ENCODE peak calls at places on chromosomes 6 and 20, in seven cellular contexts. R, H, E, A, O, T and D are unnamed samples.

GRCh38 chr20:19712737-19713260 is 45.3 kb upstream of the RIN2 start:
- ATAC-seq in R (no peak), H (no peak), E (no peak), A (peak), O (no peak), T (no peak), D (no peak)

GRCh38 chr6:38404355-38404754 is 235.4 kb downstream of the BTBD9 start:
- ATAC-seq in R (no peak), H (no peak), E (no peak), A (no peak), O (no peak), T (no peak), D (no peak)

GRCh38 chr20:48783533-48784272 is 44.1 kb downstream of the PREX1 start:
- ATAC-seq in R (no peak), H (peak), E (no peak), A (no peak), O (peak), T (peak), D (peak)

GRCh38 chr20:18164356-18164755 is 26.7 kb downstream of the KAT14 start:
- ATAC-seq in R (no peak), H (no peak), E (no peak), A (no peak), O (no peak), T (no peak), D (no peak)

GRCh38 chr20:44198872-44199271 is 11.7 kb downstream of the OSER1 start:
- ATAC-seq in R (no peak), H (peak), E (no peak), A (no peak), O (peak), T (peak), D (peak)

GRCh38 chr6:134041093-134041492 is 11.3 kb downstream of the SLC2A12 start:
- ATAC-seq in R (no peak), H (no peak), E (no peak), A (no peak), O (no peak), T (no peak), D (no peak)

GRCh38 chr6:109316909-109317308 is 65.4 kb downstream of the CD164 start:
- ATAC-seq in R (no peak), H (no peak), E (no peak), A (no peak), O (no peak), T (no peak), D (no peak)

GRCh38 chr6:148520109-148520841 is 177.6 kb downstream of the SASH1 start:
- ATAC-seq in R (no peak), H (peak), E (no peak), A (no peak), O (peak), T (no peak), D (peak)

GRCh38 chr6:32195652-32195901 is 3.1 kb upstream of the GPSM3 start:
- ATAC-seq in R (peak), H (peak), E (peak), A (no peak), O (peak), T (peak), D (peak)

GRCh38 chr6:16199792-16200191 is 38.6 kb upstream of the GMPR start:
- ATAC-seq in R (no peak), H (no peak), E (peak), A (no peak), O (no peak), T (no peak), D (no peak)

GRCh38 chr20:37194616-37195015 is 15.3 kb upstream of the MROH8 start:
- ATAC-seq in R (no peak), H (peak), E (no peak), A (no peak), O (peak), T (peak), D (no peak)

GRCh38 chr6:108115598-108116058 is 41.1 kb upstream of the OSTM1 start:
- ATAC-seq in R (peak), H (no peak), E (peak), A (peak), O (no peak), T (no peak), D (no peak)

GRCh38 chr20:53344891-53345290 is 248.7 kb downstream of the ZNF217 start:
- ATAC-seq in R (no peak), H (no peak), E (no peak), A (no peak), O (no peak), T (no peak), D (no peak)

GRCh38 chr6:35892482-35892881 is 28.4 kb downstream of the SRPK1 start:
- ATAC-seq in R (no peak), H (no peak), E (no peak), A (no peak), O (no peak), T (no peak), D (no peak)

GRCh38 chr6:90295854-90296345 is 743 bp downstream of the BACH2 start:
- ATAC-seq in R (peak), H (peak), E (peak), A (peak), O (peak), T (peak), D (peak)

GRCh38 chr6:142827356-142827755 is 117.6 kb downstream of the HIVEP2 start:
- ATAC-seq in R (peak), H (no peak), E (peak), A (no peak), O (no peak), T (no peak), D (no peak)

GRCh38 chr6:105780146-105780860 is 305.8 kb upstream of the PRDM1 start:
- ATAC-seq in R (no peak), H (no peak), E (no peak), A (no peak), O (no peak), T (no peak), D (no peak)